ENCODE peak calls at places on chromosomes 16 and 17, in seven cellular contexts. U is mucosa of descending colon, A is adrenal gland, T is AG04450, X is A549, L is pancreas, J is transverse colon. W is an unnamed sample.
A peak's percentile ranks its signal among the peaks of the same experiment; 100 is the strongest.

GRCh38 chr16:71341881-71342280 is 16.6 kb upstream of the CALB2 start:
- DNase-seq in X (no peak), L (no peak), T (no peak), A (no peak), J (no peak), U (no peak), W (no peak)

GRCh38 chr17:59652119-59652518 is 32.4 kb downstream of the CLTC start:
- DNase-seq in X (no peak), A (no peak), U (no peak), J (no peak), T (peak; percentile 18), L (no peak), W (no peak)

GRCh38 chr16:81444448-81445121 is at the start of gene CMIP:
- DNase-seq in T (peak; percentile 37), X (peak; percentile 83), J (peak; percentile 89), A (peak; percentile 89), L (peak; percentile 94), U (peak; percentile 94), W (peak; percentile 76)

GRCh38 chr17:60641126-60641525 is 36.5 kb upstream of the BCAS3 start:
- DNase-seq in T (no peak), J (no peak), X (no peak), A (no peak), L (no peak), U (no peak), W (no peak)

GRCh38 chr16:79712273-79712672 is 111.7 kb upstream of the MAF start:
- DNase-seq in T (no peak), L (no peak), A (no peak), X (no peak), U (no peak), J (peak; percentile 10), W (no peak)

GRCh38 chr16:70481929-70482536 is 27.6 kb downstream of the FCSK start:
- DNase-seq in U (no peak), J (no peak), X (no peak), L (no peak), A (no peak), T (no peak), W (no peak)

GRCh38 chr17:30824002-30824355 is 513 bp downstream of the CRLF3 start:
- DNase-seq in L (peak; percentile 58), A (no peak), T (no peak), U (no peak), J (peak; percentile 43), X (no peak), W (no peak)

GRCh38 chr17:28703552-28704218 is 8.0 kb downstream of the PROCA1 start:
- DNase-seq in L (no peak), T (no peak), A (no peak), U (no peak), J (no peak), X (no peak), W (no peak)

GRCh38 chr17:43324205-43324893 is 74.4 kb upstream of the ARL4D start:
- DNase-seq in A (no peak), J (no peak), L (no peak), U (no peak), X (peak; percentile 58), T (no peak), W (peak; percentile 29)

GRCh38 chr17:42276609-42277341 is 584 bp upstream of the STAT5B start:
- DNase-seq in U (peak; percentile 76), J (peak; percentile 75), A (peak; percentile 93), L (peak; percentile 86), T (peak; percentile 57), X (peak; percentile 66), W (no peak)

GRCh38 chr16:68235882-68236803 is at the start of gene ESRP2:
- DNase-seq in A (peak; percentile 65), T (no peak), J (peak; percentile 93), L (peak; percentile 96), X (no peak), U (peak; percentile 95), W (no peak)

GRCh38 chr17:72788950-72789585 is 303.4 kb downstream of the SLC39A11 start:
- DNase-seq in A (no peak), U (no peak), L (no peak), X (no peak), J (no peak), T (peak; percentile 4), W (no peak)

GRCh38 chr16:30533748-30534367 is 800 bp downstream of the ZNF747 start:
- DNase-seq in T (no peak), J (no peak), L (no peak), U (no peak), A (no peak), X (no peak), W (peak; percentile 19)

GRCh38 chr17:1590031-1590746 is 27.6 kb upstream of the PITPNA start:
- DNase-seq in A (peak; percentile 92), X (peak; percentile 90), T (peak; percentile 53), L (no peak), J (peak; percentile 71), U (no peak), W (no peak)

GRCh38 chr16:30372037-30372712 is 1.9 kb upstream of the TBC1D10B start:
- DNase-seq in T (no peak), J (no peak), X (no peak), U (no peak), A (no peak), L (no peak), W (no peak)

GRCh38 chr17:47276868-47277267 is 23.2 kb downstream of the ITGB3 start:
- DNase-seq in U (peak; percentile 53), A (peak; percentile 75), T (no peak), J (peak; percentile 58), L (peak; percentile 62), X (peak; percentile 33), W (no peak)

GRCh38 chr16:67399749-67400704 is 6.7 kb upstream of the TPPP3 start:
- DNase-seq in A (no peak), J (no peak), T (no peak), L (no peak), X (no peak), U (no peak), W (no peak)

GRCh38 chr16:59748531-59748930 is 1014.4 kb upstream of the GOT2 start:
- DNase-seq in U (no peak), A (no peak), J (no peak), X (no peak), T (no peak), L (no peak), W (no peak)

GRCh38 chr16:48539485-48540221 is 70.3 kb downstream of the N4BP1 start:
- DNase-seq in L (no peak), X (no peak), A (no peak), J (no peak), T (no peak), U (no peak), W (no peak)

GRCh38 chr16:12061336-12062055 is 85.0 kb downstream of the SNX29 start:
- DNase-seq in X (no peak), L (no peak), U (no peak), T (no peak), A (no peak), J (no peak), W (no peak)

GRCh38 chr17:29838961-29839360 is 91.1 kb downstream of the SSH2 start:
- DNase-seq in T (no peak), X (peak; percentile 16), A (no peak), U (no peak), J (no peak), L (no peak), W (no peak)

GRCh38 chr17:48198950-48199541 is 91.5 kb downstream of the SNX11 start:
- DNase-seq in T (no peak), X (no peak), A (peak; percentile 2), J (peak; percentile 41), L (no peak), U (no peak), W (no peak)

GRCh38 chr16:50313596-50314483 is 47.5 kb downstream of the ADCY7 start:
- DNase-seq in A (peak; percentile 57), T (no peak), X (no peak), U (no peak), J (no peak), L (peak; percentile 54), W (no peak)

GRCh38 chr16:17329412-17329811 is 141.3 kb downstream of the XYLT1 start:
- DNase-seq in L (no peak), U (no peak), A (no peak), X (no peak), T (no peak), J (no peak), W (no peak)

GRCh38 chr16:29811896-29812665 is at the start of gene PRRT2:
- DNase-seq in U (peak; percentile 76), T (no peak), X (no peak), J (peak; percentile 64), L (no peak), A (peak; percentile 64), W (peak; percentile 18)

GRCh38 chr17:58337600-58338453 is 9.2 kb upstream of the TSPOAP1 start:
- DNase-seq in T (peak; percentile 88), A (peak; percentile 95), X (no peak), J (peak; percentile 85), L (no peak), U (peak; percentile 82), W (peak; percentile 95)

GRCh38 chr17:7380855-7381683 is at the start of gene TNK1:
- DNase-seq in L (peak; percentile 88), T (no peak), J (peak; percentile 87), X (no peak), U (peak; percentile 89), A (peak; percentile 47), W (no peak)

GRCh38 chr17:81980752-81981239 is 3.4 kb downstream of the ASPSCR1 start:
- DNase-seq in L (no peak), T (no peak), X (no peak), U (no peak), A (no peak), J (no peak), W (peak; percentile 57)

DNA sequence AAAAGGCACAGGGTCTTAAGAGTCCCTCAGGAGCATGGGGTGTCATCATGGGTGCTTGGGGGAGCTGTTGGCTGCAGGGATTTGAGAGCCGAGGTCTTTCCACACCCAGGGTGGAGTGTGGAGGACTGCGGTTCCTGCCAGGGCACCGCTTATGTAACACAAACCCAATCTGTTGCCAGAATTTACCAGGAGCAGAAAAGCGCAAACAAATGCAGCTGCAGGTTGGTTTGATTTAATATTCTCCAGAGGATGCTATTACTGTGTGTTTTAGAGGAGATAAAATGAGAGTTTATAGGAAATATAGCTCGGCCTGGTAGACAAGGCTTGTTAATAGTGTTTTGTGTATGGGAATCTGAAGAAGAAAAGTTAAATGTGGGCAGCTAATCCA is 174.5 kb downstream of the KATNIP start:
- DNase-seq in L (no peak), A (no peak), U (no peak), T (no peak), X (no peak), J (no peak), W (no peak)
- TF ChIP-seq CTCF in L (no peak), A (no peak), U (no peak), T (no peak), X (no peak), J (no peak), W (no peak)

GRCh38 chr17:80653856-80654255 is 109.2 kb downstream of the RPTOR start:
- DNase-seq in A (no peak), T (no peak), U (no peak), L (no peak), X (no peak), J (peak; percentile 20), W (no peak)
- H3K9me3 ChIP-seq in A (no peaks in the 10 kb centered on the region), T (peaks cover 19% of the 10 kb centered on the region), U (peaks cover 4% of the 10 kb centered on the region), L (no peaks in the 10 kb centered on the region), X (peaks cover 37% of the 10 kb centered on the region), J (no peaks in the 10 kb centered on the region), W (no peaks in the 10 kb centered on the region)

GRCh38 chr17:40177275-40177874 is at the start of gene RAPGEFL1:
- DNase-seq in U (peak; percentile 93), J (peak; percentile 91), X (no peak), A (peak; percentile 80), T (no peak), L (peak; percentile 91), W (peak; percentile 57)
- TF ChIP-seq CTCF in U (no peak), J (no peak), X (no peak), A (no peak), T (no peak), L (no peak), W (no peak)

GRCh38 chr17:18919963-18920362 is 32.0 kb upstream of the SLC5A10 start:
- DNase-seq in J (peak; percentile 48), X (peak; percentile 62), A (no peak), U (peak; percentile 47), T (no peak), L (no peak), W (no peak)
- H3K9me3 ChIP-seq in J (no peaks in the 10 kb centered on the region), X (no peaks in the 10 kb centered on the region), A (no peaks in the 10 kb centered on the region), U (no peaks in the 10 kb centered on the region), T (no peaks in the 10 kb centered on the region), L (no peaks in the 10 kb centered on the region), W (no peaks in the 10 kb centered on the region)

W was measured in MM.1S.